ENCODE peak calls at places on chromosomes 16 and 17, in ten cellular contexts. Z, N, Y, K, A, J, S, O, D and R are unnamed samples.

GRCh38 chr17:47704781-47705180 is 10.8 kb downstream of the TBKBP1 start:
- DNase-seq in Z (no peak), N (no peak), Y (no peak), K (no peak), A (no peak), J (no peak), S (no peak), O (no peak), D (no peak), R (no peak)

GRCh38 chr17:77253611-77254051 is 112.9 kb downstream of the SEC14L1 start:
- DNase-seq in Z (no peak), N (no peak), Y (peak; percentile 24), K (no peak), A (no peak), J (no peak), S (no peak), O (no peak), D (no peak), R (no peak)

GRCh38 chr16:11016993-11017392 is 72.6 kb downstream of the CLEC16A start:
- DNase-seq in Z (no peak), N (no peak), Y (peak; percentile 70), K (no peak), A (peak; percentile 60), J (no peak), S (peak; percentile 68), O (peak; percentile 51), D (no peak), R (no peak)

GRCh38 chr16:10136916-10137315 is 45.3 kb downstream of the GRIN2A start:
- DNase-seq in Z (no peak), N (no peak), Y (no peak), K (no peak), A (no peak), J (no peak), S (no peak), O (no peak), D (no peak), R (no peak)

GRCh38 chr16:10971560-10971961 is 27.2 kb downstream of the CLEC16A start:
- DNase-seq in Z (peak; percentile 59), N (no peak), Y (peak; percentile 94), K (peak; percentile 52), A (no peak), J (peak; percentile 46), S (no peak), O (peak; percentile 84), D (no peak), R (peak; percentile 80)

GRCh38 chr17:80671823-80672105 is 127.1 kb downstream of the RPTOR start:
- DNase-seq in Z (no peak), N (no peak), Y (peak; percentile 25), K (no peak), A (no peak), J (no peak), S (no peak), O (peak; percentile 85), D (no peak), R (no peak)

GRCh38 chr17:74206332-74206818 is 2.9 kb downstream of the RPL38 start:
- DNase-seq in Z (no peak), N (no peak), Y (no peak), K (no peak), A (no peak), J (no peak), S (no peak), O (no peak), D (no peak), R (no peak)

GRCh38 chr16:13936596-13937081 is 16.7 kb downstream of the ERCC4 start:
- DNase-seq in Z (no peak), N (no peak), Y (peak; percentile 81), K (no peak), A (no peak), J (no peak), S (no peak), O (peak; percentile 83), D (no peak), R (no peak)

GRCh38 chr17:79982986-79983385 is 52.7 kb downstream of the TBC1D16 start:
- DNase-seq in Z (no peak), N (no peak), Y (no peak), K (no peak), A (no peak), J (no peak), S (peak; percentile 48), O (no peak), D (no peak), R (no peak)

GRCh38 chr17:949623-950338 is 29.8 kb downstream of the NXN start:
- DNase-seq in Z (no peak), N (no peak), Y (no peak), K (no peak), A (no peak), J (no peak), S (no peak), O (no peak), D (no peak), R (no peak)

GRCh38 chr17:9244066-9245052 is 223.0 kb downstream of the NTN1 start:
- DNase-seq in Z (no peak), N (no peak), Y (peak; percentile 36), K (peak; percentile 61), A (no peak), J (no peak), S (no peak), O (no peak), D (no peak), R (no peak)

GRCh38 chr17:30950669-30951399 is 20.0 kb upstream of the RNF135 start:
- DNase-seq in Z (no peak), N (no peak), Y (peak; percentile 92), K (peak; percentile 34), A (no peak), J (peak; percentile 49), S (no peak), O (peak; percentile 85), D (no peak), R (no peak)

GRCh38 chr17:27631409-27631755 is 394 bp downstream of the LGALS9 start:
- DNase-seq in Z (no peak), N (no peak), Y (no peak), K (no peak), A (peak; percentile 55), J (peak; percentile 32), S (no peak), O (no peak), D (no peak), R (peak; percentile 59)

GRCh38 chr16:86608301-86608747 is 30.0 kb downstream of the FOXL1 start:
- DNase-seq in Z (no peak), N (no peak), Y (no peak), K (no peak), A (no peak), J (no peak), S (no peak), O (no peak), D (no peak), R (no peak)

GRCh38 chr16:85401370-85401916 is 211.7 kb upstream of the GSE1 start:
- DNase-seq in Z (no peak), N (no peak), Y (no peak), K (no peak), A (no peak), J (no peak), S (peak; percentile 44), O (no peak), D (no peak), R (no peak)

GRCh38 chr17:31266042-31266441 is 31.0 kb downstream of the OMG start:
- DNase-seq in Z (no peak), N (no peak), Y (no peak), K (no peak), A (no peak), J (no peak), S (no peak), O (no peak), D (no peak), R (peak; percentile 8)

GRCh38 chr16:8474576-8474975 is 115.7 kb downstream of the TMEM114 start:
- DNase-seq in Z (no peak), N (no peak), Y (no peak), K (no peak), A (no peak), J (no peak), S (no peak), O (no peak), D (no peak), R (no peak)

GRCh38 chr17:49486012-49486641 is 9.0 kb upstream of the NGFR start:
- DNase-seq in Z (no peak), N (no peak), Y (no peak), K (no peak), A (no peak), J (no peak), S (no peak), O (no peak), D (no peak), R (no peak)

GRCh38 chr16:27230562-27230991 is 27.3 kb downstream of the KDM8 start:
- DNase-seq in Z (no peak), N (no peak), Y (no peak), K (no peak), A (peak; percentile 89), J (no peak), S (peak; percentile 48), O (no peak), D (no peak), R (no peak)

GRCh38 chr17:57104461-57105175 is 19.6 kb downstream of the AKAP1 start:
- DNase-seq in Z (no peak), N (no peak), Y (no peak), K (no peak), A (no peak), J (no peak), S (no peak), O (peak; percentile 57), D (no peak), R (no peak)

GRCh38 chr17:73823684-73824083 is 179.4 kb upstream of the SDK2 start:
- DNase-seq in Z (no peak), N (no peak), Y (no peak), K (no peak), A (no peak), J (no peak), S (no peak), O (no peak), D (no peak), R (peak; percentile 25)

GRCh38 chr16:2208308-2208707 is 2.4 kb downstream of the BRICD5 start:
- DNase-seq in Z (no peak), N (no peak), Y (no peak), K (no peak), A (no peak), J (no peak), S (no peak), O (no peak), D (no peak), R (no peak)

GRCh38 chr17:19768046-19768782 is 20.1 kb upstream of the ALDH3A1 start:
- DNase-seq in Z (no peak), N (no peak), Y (no peak), K (no peak), A (no peak), J (no peak), S (no peak), O (no peak), D (no peak), R (peak; percentile 57)

GRCh38 chr16:51164574-51164973 is 13.5 kb upstream of the SALL1 start:
- DNase-seq in Z (no peak), N (no peak), Y (no peak), K (no peak), A (no peak), J (no peak), S (no peak), O (no peak), D (no peak), R (no peak)

GRCh38 chr17:77885678-77886386 is 72.7 kb upstream of the TNRC6C start:
- DNase-seq in Z (no peak), N (no peak), Y (no peak), K (no peak), A (no peak), J (no peak), S (no peak), O (no peak), D (no peak), R (no peak)

GRCh38 chr17:19646788-19647696 is 1.5 kb upstream of the ALDH3A2 start:
- DNase-seq in Z (no peak), N (no peak), Y (peak; percentile 24), K (no peak), A (no peak), J (no peak), S (no peak), O (peak; percentile 52), D (no peak), R (no peak)